ENCODE peak calls at places on chromosomes 16 and 17, in five cellular contexts. One of them, this sample, is unnamed.

GRCh38 chr17:77610980-77611641 is 347.4 kb upstream of the TNRC6C start:
- DNase-seq in HepG2: no peak
- DNase-seq in GM12878: no peak
- DNase-seq in A549: no peak
- DNase-seq in endothelial cell of umbilical vein: no peak
- DNase-seq in this sample: no peak

GRCh38 chr17:19341641-19342610 is 20.6 kb downstream of the B9D1 start:
- DNase-seq in HepG2: no peak
- DNase-seq in endothelial cell of umbilical vein: no peak
- DNase-seq in A549: no peak
- DNase-seq in GM12878: no peak
- DNase-seq in this sample: no peak

GRCh38 chr17:74601944-74602572 is 10.0 kb upstream of the CD300LD start:
- DNase-seq in A549: peak
- DNase-seq in endothelial cell of umbilical vein: peak
- DNase-seq in GM12878: no peak
- DNase-seq in HepG2: peak
- DNase-seq in this sample: peak

GRCh38 chr16:85888405-85889331 is 10.3 kb upstream of the IRF8 start:
- DNase-seq in GM12878: peak
- DNase-seq in HepG2: peak
- DNase-seq in endothelial cell of umbilical vein: peak
- DNase-seq in A549: peak
- DNase-seq in this sample: peak

GRCh38 chr17:16939606-16940115 is 32.3 kb downstream of the TNFRSF13B start:
- DNase-seq in GM12878: no peak
- DNase-seq in A549: no peak
- DNase-seq in endothelial cell of umbilical vein: no peak
- DNase-seq in HepG2: no peak
- DNase-seq in this sample: no peak

GRCh38 chr17:1067282-1067956 is 70.5 kb downstream of the TIMM22 start:
- DNase-seq in A549: peak
- DNase-seq in GM12878: no peak
- DNase-seq in HepG2: peak
- DNase-seq in endothelial cell of umbilical vein: no peak
- DNase-seq in this sample: no peak

GRCh38 chr16:14298374-14299122 is 227.4 kb downstream of the MRTFB start:
- DNase-seq in HepG2: no peak
- DNase-seq in GM12878: no peak
- DNase-seq in endothelial cell of umbilical vein: no peak
- DNase-seq in A549: no peak
- DNase-seq in this sample: no peak

GRCh38 chr17:2337152-2337810 is at the start of gene SGSM2:
- DNase-seq in A549: peak
- DNase-seq in HepG2: peak
- DNase-seq in endothelial cell of umbilical vein: peak
- DNase-seq in GM12878: no peak
- DNase-seq in this sample: peak

GRCh38 chr17:80929449-80929848 is 62.2 kb upstream of the CHMP6 start:
- DNase-seq in GM12878: peak
- DNase-seq in HepG2: no peak
- DNase-seq in A549: no peak
- DNase-seq in endothelial cell of umbilical vein: no peak
- DNase-seq in this sample: no peak

GRCh38 chr16:71911121-71911520 is 15.8 kb downstream of the IST1 start:
- DNase-seq in GM12878: no peak
- DNase-seq in endothelial cell of umbilical vein: no peak
- DNase-seq in HepG2: no peak
- DNase-seq in A549: no peak
- DNase-seq in this sample: no peak

GRCh38 chr17:7323731-7324437 is 5.3 kb downstream of the NEURL4 start:
- DNase-seq in GM12878: no peak
- DNase-seq in endothelial cell of umbilical vein: peak
- DNase-seq in A549: peak
- DNase-seq in HepG2: no peak
- DNase-seq in this sample: peak

GRCh38 chr17:7862692-7863437 is 5.1 kb downstream of the CYB5D1 start:
- DNase-seq in GM12878: no peak
- DNase-seq in endothelial cell of umbilical vein: peak
- DNase-seq in HepG2: peak
- DNase-seq in A549: peak
- DNase-seq in this sample: peak

GRCh38 chr17:8430966-8431365 is 4.7 kb upstream of the NDEL1 start:
- DNase-seq in HepG2: no peak
- DNase-seq in GM12878: no peak
- DNase-seq in endothelial cell of umbilical vein: peak
- DNase-seq in A549: no peak
- DNase-seq in this sample: no peak

GRCh38 chr16:31344712-31345111 is 10.3 kb upstream of the ITGAX start:
- DNase-seq in GM12878: peak
- DNase-seq in HepG2: peak
- DNase-seq in endothelial cell of umbilical vein: no peak
- DNase-seq in A549: no peak
- DNase-seq in this sample: no peak

GRCh38 chr17:44132275-44132821 is 8.9 kb upstream of the HDAC5 start:
- DNase-seq in GM12878: no peak
- DNase-seq in endothelial cell of umbilical vein: no peak
- DNase-seq in A549: no peak
- DNase-seq in HepG2: no peak
- DNase-seq in this sample: no peak

GRCh38 chr17:10993126-10993525 is 155.2 kb upstream of the PIRT start:
- DNase-seq in A549: no peak
- DNase-seq in HepG2: no peak
- DNase-seq in GM12878: no peak
- DNase-seq in endothelial cell of umbilical vein: no peak
- DNase-seq in this sample: no peak

GRCh38 chr17:7477392-7478275 is 1.8 kb downstream of the ZBTB4 start:
- DNase-seq in GM12878: no peak
- DNase-seq in HepG2: peak
- DNase-seq in endothelial cell of umbilical vein: peak
- DNase-seq in A549: peak
- DNase-seq in this sample: no peak

GRCh38 chr17:42315402-42316156 is 27.3 kb downstream of the STAT5A start:
- DNase-seq in HepG2: no peak
- DNase-seq in endothelial cell of umbilical vein: no peak
- DNase-seq in GM12878: peak
- DNase-seq in A549: no peak
- DNase-seq in this sample: no peak

GRCh38 chr17:49777577-49777976 is 10.9 kb upstream of the KAT7 start:
- DNase-seq in GM12878: no peak
- DNase-seq in A549: no peak
- DNase-seq in endothelial cell of umbilical vein: no peak
- DNase-seq in HepG2: no peak
- DNase-seq in this sample: no peak

GRCh38 chr16:50245417-50246298 is 20.7 kb upstream of the ADCY7 start:
- DNase-seq in A549: peak
- DNase-seq in endothelial cell of umbilical vein: peak
- DNase-seq in GM12878: no peak
- DNase-seq in HepG2: peak
- DNase-seq in this sample: peak

GRCh38 chr17:56835259-56835575 is 1.3 kb downstream of the DGKE start:
- DNase-seq in GM12878: no peak
- DNase-seq in HepG2: no peak
- DNase-seq in A549: no peak
- DNase-seq in endothelial cell of umbilical vein: no peak
- DNase-seq in this sample: peak

GRCh38 chr16:17467923-17468540 is 2.7 kb downstream of the XYLT1 start:
- DNase-seq in endothelial cell of umbilical vein: no peak
- DNase-seq in HepG2: peak
- DNase-seq in A549: peak
- DNase-seq in GM12878: no peak
- DNase-seq in this sample: peak

GRCh38 chr17:2214887-2215615 is 88.5 kb downstream of the SMG6 start:
- DNase-seq in A549: no peak
- DNase-seq in endothelial cell of umbilical vein: peak
- DNase-seq in HepG2: no peak
- DNase-seq in GM12878: no peak
- DNase-seq in this sample: no peak

GRCh38 chr17:71302721-71303549 is 817.9 kb upstream of the SOX9 start:
- DNase-seq in A549: no peak
- DNase-seq in HepG2: no peak
- DNase-seq in GM12878: no peak
- DNase-seq in endothelial cell of umbilical vein: no peak
- DNase-seq in this sample: no peak

GRCh38 chr17:3524024-3524423 is 33.6 kb downstream of the TRPV3 start:
- DNase-seq in GM12878: no peak
- DNase-seq in A549: no peak
- DNase-seq in endothelial cell of umbilical vein: no peak
- DNase-seq in HepG2: no peak
- DNase-seq in this sample: no peak

GRCh38 chr17:51165680-51166197 is 472 bp upstream of the NME2 start:
- DNase-seq in endothelial cell of umbilical vein: no peak
- DNase-seq in GM12878: no peak
- DNase-seq in A549: no peak
- DNase-seq in HepG2: no peak
- DNase-seq in this sample: no peak

GRCh38 chr17:17275991-17276390 is 5.1 kb downstream of the COPS3 start:
- DNase-seq in HepG2: no peak
- DNase-seq in GM12878: no peak
- DNase-seq in A549: no peak
- DNase-seq in endothelial cell of umbilical vein: no peak
- DNase-seq in this sample: no peak

GRCh38 chr17:66945451-66945850 is 19.1 kb upstream of the CACNG4 start:
- DNase-seq in HepG2: no peak
- DNase-seq in GM12878: no peak
- DNase-seq in A549: no peak
- DNase-seq in endothelial cell of umbilical vein: no peak
- DNase-seq in this sample: peak

GRCh38 chr17:8670486-8670885 is 40.0 kb upstream of the MYH10 start:
- DNase-seq in endothelial cell of umbilical vein: no peak
- DNase-seq in A549: no peak
- DNase-seq in GM12878: no peak
- DNase-seq in HepG2: no peak
- DNase-seq in this sample: no peak

GRCh38 chr16:68370921-68371651 is 60.3 kb downstream of the PRMT7 start:
- DNase-seq in A549: no peak
- DNase-seq in endothelial cell of umbilical vein: no peak
- DNase-seq in GM12878: no peak
- DNase-seq in HepG2: no peak
- DNase-seq in this sample: peak

GRCh38 chr16:12350945-12351344 is 374.4 kb downstream of the SNX29 start:
- DNase-seq in HepG2: peak
- DNase-seq in A549: peak
- DNase-seq in GM12878: no peak
- DNase-seq in endothelial cell of umbilical vein: no peak
- DNase-seq in this sample: no peak
- TF ChIP-seq MYC in HepG2: no peak
- TF ChIP-seq MYC in A549: no peak
- TF ChIP-seq MYC in GM12878: no peak
- TF ChIP-seq MYC in endothelial cell of umbilical vein: no peak
- TF ChIP-seq MYC in this sample: no peak

GRCh38 chr16:81487301-81487720 is 42.7 kb downstream of the CMIP start:
- DNase-seq in HepG2: no peak
- DNase-seq in A549: no peak
- DNase-seq in GM12878: no peak
- DNase-seq in endothelial cell of umbilical vein: no peak
- DNase-seq in this sample: no peak

GRCh38 chr16:81485225-81485624 is 40.6 kb downstream of the CMIP start:
- DNase-seq in HepG2: no peak
- DNase-seq in GM12878: no peak
- DNase-seq in A549: no peak
- DNase-seq in endothelial cell of umbilical vein: no peak
- DNase-seq in this sample: no peak

GRCh38 chr16:81483970-81484595 is 39.5 kb downstream of the CMIP start:
- DNase-seq in HepG2: no peak
- DNase-seq in GM12878: no peak
- DNase-seq in A549: no peak
- DNase-seq in endothelial cell of umbilical vein: no peak
- DNase-seq in this sample: no peak

GRCh38 chr16:81486555-81487061 is 42.0 kb downstream of the CMIP start:
- DNase-seq in GM12878: no peak
- DNase-seq in A549: no peak
- DNase-seq in HepG2: no peak
- DNase-seq in endothelial cell of umbilical vein: no peak
- DNase-seq in this sample: no peak

GRCh38 chr16:81485824-81486554 is 41.4 kb downstream of the CMIP start:
- DNase-seq in endothelial cell of umbilical vein: peak
- DNase-seq in HepG2: no peak
- DNase-seq in GM12878: no peak
- DNase-seq in A549: no peak
- DNase-seq in this sample: peak
- TF ChIP-seq MYC in endothelial cell of umbilical vein: no peak
- TF ChIP-seq MYC in HepG2: no peak
- TF ChIP-seq MYC in GM12878: no peak
- TF ChIP-seq MYC in A549: no peak
- TF ChIP-seq MYC in this sample: no peak

DNA sequence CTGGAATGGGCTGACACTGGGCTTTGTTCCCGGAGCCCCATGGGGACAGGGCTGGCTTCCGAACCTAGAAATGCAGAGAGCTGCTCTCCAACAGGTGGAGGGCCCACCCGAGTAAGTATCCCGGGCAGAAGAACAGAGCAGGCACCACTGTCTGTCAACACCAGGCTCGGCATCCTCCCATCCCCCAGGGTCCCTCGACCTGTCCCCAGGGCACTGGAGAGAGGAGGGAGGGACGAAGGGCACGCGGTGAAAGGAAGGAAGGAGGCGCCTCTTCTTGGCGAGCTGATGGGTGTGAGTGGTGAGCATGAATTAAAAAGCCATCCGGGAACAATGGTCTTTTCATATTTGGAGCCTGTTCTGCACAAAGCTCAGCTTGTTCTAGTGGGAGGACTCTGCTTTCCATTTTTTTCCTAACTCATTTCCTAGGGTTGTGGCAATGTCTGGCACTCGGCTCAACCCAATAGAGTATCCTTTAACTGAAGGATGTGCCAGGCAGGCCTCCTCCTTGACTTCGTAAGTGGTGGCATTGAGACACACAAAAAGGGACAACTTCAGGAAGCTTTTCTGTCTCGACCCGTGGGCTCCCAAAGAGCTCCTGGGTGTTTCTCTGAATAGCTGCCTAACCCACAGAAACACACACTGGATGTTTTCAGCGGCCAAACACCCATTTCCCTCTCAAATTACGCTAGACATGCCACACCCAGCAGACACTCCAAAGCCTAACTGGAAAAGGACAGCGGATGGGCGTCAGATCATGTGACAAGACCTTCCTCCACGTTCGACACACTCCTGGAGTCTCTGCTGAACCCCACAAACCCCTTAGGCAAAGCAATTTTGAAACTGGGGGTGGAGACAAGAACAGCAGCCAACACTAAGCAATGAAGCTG is 47.7 kb downstream of the ZFHX3 start:
- DNase-seq in GM12878: no peak
- DNase-seq in HepG2: peak
- DNase-seq in endothelial cell of umbilical vein: no peak
- DNase-seq in A549: no peak
- DNase-seq in this sample: no peak
- TF ChIP-seq MYC in GM12878: no peak
- TF ChIP-seq MYC in HepG2: peak
- TF ChIP-seq MYC in endothelial cell of umbilical vein: no peak
- TF ChIP-seq MYC in A549: no peak
- TF ChIP-seq MYC in this sample: no peak

DNA sequence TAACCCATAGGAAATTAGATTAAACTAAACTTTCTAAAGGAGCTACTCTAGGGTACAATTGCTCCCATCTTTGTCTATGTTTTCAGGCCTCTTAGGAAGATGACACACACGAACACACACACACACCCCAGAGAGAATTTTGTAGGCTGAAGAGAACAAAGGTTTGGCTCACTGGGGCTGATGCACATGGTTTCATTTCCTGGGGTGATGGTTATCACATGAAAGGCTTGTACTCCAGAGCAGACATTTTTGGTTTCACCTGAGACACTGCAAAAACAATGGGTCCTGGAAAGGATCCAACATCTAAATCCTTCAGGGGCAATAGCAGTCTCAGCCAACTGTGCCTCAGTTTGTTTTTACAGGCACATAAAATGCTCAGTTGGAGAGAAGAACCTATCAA is 62.8 kb downstream of the GRB7 start:
- DNase-seq in HepG2: no peak
- DNase-seq in GM12878: peak
- DNase-seq in endothelial cell of umbilical vein: no peak
- DNase-seq in A549: no peak
- DNase-seq in this sample: no peak
- TF ChIP-seq MYC in HepG2: no peak
- TF ChIP-seq MYC in GM12878: no peak
- TF ChIP-seq MYC in endothelial cell of umbilical vein: no peak
- TF ChIP-seq MYC in A549: no peak
- TF ChIP-seq MYC in this sample: no peak